ENCODE peak calls at places on chromosomes 5 and 9, in five cellular contexts. One of them, this sample, is unnamed.

GRCh38 chr5:141637266-141637692 is 482 bp downstream of the RELL2 start:
- DNase-seq in progenitor cell of endocrine pancreas: peak
- DNase-seq in C1 segment of cervical spinal cord: peak
- DNase-seq in hippocampal formation: no peak
- DNase-seq in mesenteric fat pad: no peak
- DNase-seq in this sample: peak

GRCh38 chr9:126499005-126499910 is 114.5 kb upstream of the LMX1B start:
- DNase-seq in progenitor cell of endocrine pancreas: no peak
- DNase-seq in C1 segment of cervical spinal cord: no peak
- DNase-seq in hippocampal formation: no peak
- DNase-seq in mesenteric fat pad: no peak
- DNase-seq in this sample: peak

GRCh38 chr9:104871961-104872527 is 55.9 kb downstream of the ABCA1 start:
- DNase-seq in progenitor cell of endocrine pancreas: no peak
- DNase-seq in C1 segment of cervical spinal cord: no peak
- DNase-seq in hippocampal formation: no peak
- DNase-seq in mesenteric fat pad: no peak
- DNase-seq in this sample: no peak

GRCh38 chr5:31196309-31196708 is 2.8 kb downstream of the CDH6 start:
- DNase-seq in progenitor cell of endocrine pancreas: no peak
- DNase-seq in C1 segment of cervical spinal cord: no peak
- DNase-seq in hippocampal formation: no peak
- DNase-seq in mesenteric fat pad: no peak
- DNase-seq in this sample: peak

GRCh38 chr9:98230789-98231188 is 24.7 kb downstream of the TBC1D2 start:
- DNase-seq in progenitor cell of endocrine pancreas: no peak
- DNase-seq in C1 segment of cervical spinal cord: no peak
- DNase-seq in hippocampal formation: no peak
- DNase-seq in mesenteric fat pad: no peak
- DNase-seq in this sample: no peak

GRCh38 chr5:62263401-62263800 is 42.6 kb upstream of the KIF2A start:
- DNase-seq in progenitor cell of endocrine pancreas: no peak
- DNase-seq in C1 segment of cervical spinal cord: no peak
- DNase-seq in hippocampal formation: no peak
- DNase-seq in mesenteric fat pad: no peak
- DNase-seq in this sample: no peak

GRCh38 chr9:75988663-75989062 is 98.2 kb downstream of the PCSK5 start:
- DNase-seq in progenitor cell of endocrine pancreas: no peak
- DNase-seq in C1 segment of cervical spinal cord: no peak
- DNase-seq in hippocampal formation: no peak
- DNase-seq in mesenteric fat pad: no peak
- DNase-seq in this sample: no peak

GRCh38 chr5:45772402-45772801 is 76.2 kb upstream of the HCN1 start:
- DNase-seq in progenitor cell of endocrine pancreas: no peak
- DNase-seq in C1 segment of cervical spinal cord: no peak
- DNase-seq in hippocampal formation: no peak
- DNase-seq in mesenteric fat pad: no peak
- DNase-seq in this sample: no peak

GRCh38 chr9:121744002-121744686 is 92.7 kb downstream of the DAB2IP start:
- DNase-seq in progenitor cell of endocrine pancreas: no peak
- DNase-seq in C1 segment of cervical spinal cord: peak
- DNase-seq in hippocampal formation: peak
- DNase-seq in mesenteric fat pad: no peak
- DNase-seq in this sample: peak